ENCODE peak calls at places on chromosome 18, in five cellular contexts. L is sigmoid colon, H is ovary, D is body of pancreas, Y is Peyer's patch. P is an unnamed sample.

GRCh38 chr18:26710460-26711096 is 154.9 kb downstream of the AQP4 start:
- DNase-seq in L (no peak), H (no peak), D (no peak), Y (no peak), P (no peak)

GRCh38 chr18:6876646-6877045 is 147.1 kb downstream of the ARHGAP28 start:
- DNase-seq in L (no peak), H (no peak), D (no peak), Y (no peak), P (no peak)

GRCh38 chr18:58915006-58915799 is 50.5 kb downstream of the ZNF532 start:
- DNase-seq in L (no peak), H (no peak), D (no peak), Y (no peak), P (no peak)

GRCh38 chr18:77899972-77900754 is 650.5 kb downstream of the GALR1 start:
- DNase-seq in L (no peak), H (peak; percentile 59), D (peak; percentile 43), Y (no peak), P (no peak)

GRCh38 chr18:47095810-47096209 is 54.5 kb downstream of the HDHD2 start:
- DNase-seq in L (no peak), H (no peak), D (no peak), Y (no peak), P (no peak)

GRCh38 chr18:76494181-76494540 is 881 bp downstream of the ZNF516 start:
- DNase-seq in L (no peak), H (peak; percentile 81), D (peak; percentile 36), Y (no peak), P (no peak)

GRCh38 chr18:2906522-2907458 is 60.0 kb downstream of the EMILIN2 start:
- DNase-seq in L (no peak), H (peak; percentile 72), D (peak; percentile 40), Y (peak; percentile 68), P (no peak)

GRCh38 chr18:22694954-22695353 is 238.2 kb upstream of the RBBP8 start:
- DNase-seq in L (peak; percentile 73), H (peak; percentile 52), D (peak; percentile 20), Y (peak; percentile 52), P (no peak)

GRCh38 chr18:70671889-70672551 is 383.2 kb downstream of the SOCS6 start:
- DNase-seq in L (no peak), H (no peak), D (no peak), Y (no peak), P (no peak)

GRCh38 chr18:69978743-69979715 is 31.4 kb upstream of the CD226 start:
- DNase-seq in L (no peak), H (no peak), D (no peak), Y (no peak), P (no peak)

GRCh38 chr18:63003899-63004298 is 288.6 kb downstream of the PHLPP1 start:
- DNase-seq in L (no peak), H (no peak), D (no peak), Y (no peak), P (no peak)

GRCh38 chr18:58953627-58954026 is 89.0 kb downstream of the ZNF532 start:
- DNase-seq in L (no peak), H (no peak), D (peak; percentile 43), Y (no peak), P (no peak)

GRCh38 chr18:22345733-22346132 is 72.0 kb downstream of the CTAGE1 start:
- DNase-seq in L (no peak), H (peak; percentile 58), D (no peak), Y (no peak), P (no peak)

GRCh38 chr18:55354795-55355194 is 233.2 kb downstream of the TCF4 start:
- DNase-seq in L (no peak), H (no peak), D (no peak), Y (no peak), P (no peak)

GRCh38 chr18:72181241-72181764 is 362.8 kb downstream of the CBLN2 start:
- DNase-seq in L (no peak), H (no peak), D (no peak), Y (no peak), P (no peak)

GRCh38 chr18:75249192-75249551 is 38.6 kb downstream of the TSHZ1 start:
- DNase-seq in L (no peak), H (no peak), D (no peak), Y (no peak), P (no peak)

GRCh38 chr18:44852818-44853217 is 172.1 kb downstream of the SETBP1 start:
- DNase-seq in L (no peak), H (peak; percentile 45), D (no peak), Y (no peak), P (no peak)

GRCh38 chr18:13400636-13401315 is 182.2 kb downstream of the LDLRAD4 start:
- DNase-seq in L (no peak), H (no peak), D (no peak), Y (no peak), P (no peak)
- H3K27me3 ChIP-seq in L (no peaks in the 10 kb centered on the region), H (no peaks in the 10 kb centered on the region), D (no peaks in the 10 kb centered on the region), Y (no peaks in the 10 kb centered on the region), P (no peaks in the 10 kb centered on the region)

GRCh38 chr18:12366379-12366778 is 10.6 kb downstream of the AFG3L2 start:
- DNase-seq in L (no peak), H (no peak), D (no peak), Y (peak; percentile 59), P (no peak)

GRCh38 chr18:12371590-12371989 is 5.4 kb downstream of the AFG3L2 start:
- DNase-seq in L (no peak), H (no peak), D (no peak), Y (no peak), P (no peak)

GRCh38 chr18:12362473-12363174 is 14.4 kb downstream of the AFG3L2 start:
- DNase-seq in L (no peak), H (no peak), D (no peak), Y (no peak), P (no peak)

GRCh38 chr18:12369211-12369610 is 7.8 kb downstream of the AFG3L2 start:
- DNase-seq in L (no peak), H (no peak), D (no peak), Y (no peak), P (no peak)

DNA sequence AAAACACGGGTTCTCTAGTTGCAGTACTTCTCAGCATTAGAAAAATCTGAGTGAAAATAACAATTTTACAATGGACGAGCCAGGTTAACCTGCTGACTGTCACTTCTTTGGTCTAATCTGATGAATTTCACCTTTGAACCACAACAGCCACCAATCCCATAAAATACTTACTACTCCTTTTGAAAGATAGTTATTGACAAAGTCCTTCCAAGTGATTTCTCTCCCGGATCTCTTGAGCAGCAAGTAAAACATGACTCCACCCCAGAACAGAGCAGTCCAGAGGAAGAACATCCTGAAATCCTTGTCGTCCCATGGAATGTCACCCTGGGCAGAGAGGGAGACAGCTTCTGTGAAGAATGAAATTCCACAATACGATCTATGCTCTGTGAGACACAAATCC is 10.2 kb downstream of the AFG3L2 start:
- DNase-seq in L (no peak), H (no peak), D (no peak), Y (peak; percentile 42), P (no peak)
- H3K27ac ChIP-seq in L (no peak overlapping the region), H (no peak overlapping the region), D (no peak overlapping the region), Y (peak overlapping the region; percentile 72), P (no peak overlapping the region)

GRCh38 chr18:48922203-48922800 is 28.5 kb downstream of the SMAD7 start:
- DNase-seq in L (peak; percentile 37), H (no peak), D (no peak), Y (peak; percentile 25), P (no peak)

GRCh38 chr18:48919547-48919946 is 31.2 kb downstream of the SMAD7 start:
- DNase-seq in L (peak; percentile 14), H (no peak), D (no peak), Y (peak; percentile 41), P (no peak)

GRCh38 chr18:48918660-48919415 is 31.9 kb downstream of the SMAD7 start:
- DNase-seq in L (peak; percentile 66), H (no peak), D (no peak), Y (peak; percentile 46), P (peak; percentile 75)

GRCh38 chr18:48921305-48922202 is 29.2 kb downstream of the SMAD7 start:
- DNase-seq in L (peak; percentile 63), H (no peak), D (no peak), Y (peak; percentile 49), P (no peak)

DNA sequence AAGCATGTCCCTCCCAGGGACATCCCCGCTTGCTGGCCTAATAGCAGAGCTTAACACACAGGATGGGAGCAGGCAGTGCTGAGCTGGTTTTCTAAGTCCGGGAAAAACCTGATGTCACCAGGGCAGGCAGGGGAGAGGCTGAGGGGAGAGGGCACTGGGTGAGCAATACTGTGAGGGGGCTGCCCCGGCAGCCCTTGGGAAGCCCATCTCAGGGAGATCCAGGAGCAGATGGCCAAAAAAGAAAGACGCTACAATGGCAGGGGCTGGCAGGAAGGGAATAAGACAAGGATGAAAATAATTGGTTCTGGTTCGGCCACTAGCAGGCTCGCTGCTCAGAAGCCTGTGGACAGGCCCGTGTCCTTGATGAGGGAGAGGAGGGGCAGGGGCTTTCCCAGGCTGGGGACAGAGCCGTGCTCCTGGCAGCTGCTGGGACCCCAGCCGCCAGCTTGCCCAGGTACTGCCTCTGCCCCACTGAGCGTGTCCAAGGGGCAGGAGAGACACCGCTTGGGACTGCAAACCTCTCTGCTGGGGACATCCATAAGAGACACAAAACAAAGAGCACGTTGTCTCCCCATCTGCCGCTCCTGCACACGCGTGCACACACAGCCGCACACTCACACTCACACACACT is 30.2 kb downstream of the SMAD7 start:
- DNase-seq in L (peak; percentile 53), H (no peak), D (no peak), Y (peak; percentile 43), P (peak; percentile 79)
- TF ChIP-seq POLR2A in L (no peak), H (no peak), D (no peak), Y (no peak), P (no peak)

GRCh38 chr18:57425096-57425495 is 10.1 kb upstream of the ONECUT2 start:
- DNase-seq in L (no peak), H (no peak), D (no peak), Y (no peak), P (no peak)
- H3K27me3 ChIP-seq in L (peaks cover 85% of the 10 kb centered on the region), H (peaks cover 8% of the 10 kb centered on the region), D (peaks cover 30% of the 10 kb centered on the region), Y (no peaks in the 10 kb centered on the region), P (peaks cover 4% of the 10 kb centered on the region)

GRCh38 chr18:10207682-10208081 is 246.8 kb upstream of the APCDD1 start:
- DNase-seq in L (no peak), H (no peak), D (no peak), Y (no peak), P (no peak)
- H3K27ac ChIP-seq in L (no peak overlapping the region), H (no peak overlapping the region), D (no peak overlapping the region), Y (no peak overlapping the region), P (no peak overlapping the region)

GRCh38 chr18:24426398-24427294 is at the start of gene IMPACT:
- DNase-seq in L (peak; percentile 89), H (peak; percentile 91), D (peak; percentile 82), Y (peak; percentile 90), P (no peak)
- TF ChIP-seq POLR2A in L (peak; percentile 9), H (peak; percentile 32), D (peak; percentile 63), Y (peak; percentile 18), P (no peak)

GRCh38 chr18:24658302-24658701 is 197.9 kb downstream of the HRH4 start:
- DNase-seq in L (no peak), H (no peak), D (no peak), Y (no peak), P (no peak)
- H3K27me3 ChIP-seq in L (no peaks in the 10 kb centered on the region), H (no peaks in the 10 kb centered on the region), D (no peaks in the 10 kb centered on the region), Y (no peaks in the 10 kb centered on the region), P (no peaks in the 10 kb centered on the region)

GRCh38 chr18:9535430-9535972 is 60.2 kb downstream of the RALBP1 start:
- DNase-seq in L (no peak), H (peak; percentile 83), D (no peak), Y (no peak), P (no peak)

GRCh38 chr18:9534844-9535243 is 59.5 kb downstream of the RALBP1 start:
- DNase-seq in L (no peak), H (no peak), D (no peak), Y (no peak), P (no peak)

GRCh38 chr18:9536354-9537152 is 61.2 kb downstream of the RALBP1 start:
- DNase-seq in L (no peak), H (no peak), D (no peak), Y (no peak), P (no peak)

GRCh38 chr18:9530226-9531009 is 55.1 kb downstream of the RALBP1 start:
- DNase-seq in L (no peak), H (no peak), D (no peak), Y (no peak), P (no peak)

GRCh38 chr18:9531791-9532410 is 56.6 kb downstream of the RALBP1 start:
- DNase-seq in L (no peak), H (no peak), D (no peak), Y (no peak), P (no peak)
- H3K27ac ChIP-seq in L (no peak overlapping the region), H (no peak overlapping the region), D (no peak overlapping the region), Y (no peak overlapping the region), P (no peak overlapping the region)